ENCODE peak calls at places on chromosomes 2 and 18, in eight cellular contexts. O is AG04450, E is lower lobe of right lung, R is left cardiac atrium, V is K562, S is NCI-H774, X is iris pigment epithelial cell, Z is GM12865. T is an unnamed sample.
A peak's percentile ranks its signal among the peaks of the same experiment; 100 is the strongest.

GRCh38 chr18:7177131-7177744 is 53.7 kb upstream of the LRRC30 start:
- DNase-seq in S (no peak), O (peak; percentile 44), R (peak; percentile 44), E (no peak), X (peak; percentile 88), V (peak; percentile 72), Z (no peak), T (peak; percentile 27)

GRCh38 chr2:28428486-28428885 is 35.8 kb downstream of the FOSL2 start:
- DNase-seq in Z (no peak), R (no peak), X (no peak), S (no peak), O (no peak), V (no peak), E (no peak), T (no peak)

GRCh38 chr2:213229814-213230213 is 54.5 kb upstream of the SPAG16 start:
- DNase-seq in X (peak; percentile 97), S (no peak), Z (no peak), O (peak; percentile 65), V (no peak), R (no peak), E (no peak), T (no peak)

GRCh38 chr2:234689911-234690379 is 193.1 kb upstream of the ARL4C start:
- DNase-seq in R (no peak), Z (no peak), V (no peak), E (no peak), X (no peak), O (no peak), S (no peak), T (no peak)

GRCh38 chr2:29747786-29748470 is 173.5 kb downstream of the ALK start:
- DNase-seq in V (no peak), X (peak; percentile 61), Z (no peak), S (no peak), O (peak; percentile 59), R (no peak), E (no peak), T (no peak)

GRCh38 chr2:26988165-26988879 is 17.9 kb downstream of the MAPRE3 start:
- DNase-seq in O (no peak), S (no peak), R (no peak), E (no peak), X (peak; percentile 87), V (no peak), Z (no peak), T (no peak)

GRCh38 chr2:159484537-159484936 is 131.8 kb downstream of the BAZ2B start:
- DNase-seq in S (peak; percentile 37), V (no peak), E (no peak), X (no peak), O (no peak), Z (no peak), R (no peak), T (no peak)

GRCh38 chr2:51710222-51710621 is 678.3 kb upstream of the NRXN1 start:
- DNase-seq in X (no peak), O (no peak), V (no peak), R (no peak), Z (peak; percentile 10), S (no peak), E (no peak), T (peak; percentile 10)

GRCh38 chr2:232875256-232876070 is 5.4 kb downstream of the SNORC start:
- DNase-seq in R (no peak), S (no peak), V (no peak), Z (no peak), X (no peak), O (no peak), E (no peak), T (no peak)

GRCh38 chr2:179974743-179975142 is 32.4 kb downstream of the CWC22 start:
- DNase-seq in S (no peak), V (no peak), Z (no peak), R (no peak), X (peak; percentile 62), E (no peak), O (no peak), T (no peak)

GRCh38 chr2:174180165-174180724 is 68.1 kb downstream of the OLA1 start:
- DNase-seq in R (no peak), E (no peak), O (no peak), X (peak; percentile 21), Z (no peak), V (no peak), S (no peak), T (no peak)

GRCh38 chr2:29837925-29838324 is 83.5 kb downstream of the ALK start:
- DNase-seq in X (no peak), E (no peak), O (no peak), R (no peak), Z (no peak), V (no peak), S (no peak), T (no peak)

GRCh38 chr2:28948160-28948559 is 32.9 kb upstream of the TOGARAM2 start:
- DNase-seq in Z (no peak), V (no peak), X (no peak), E (no peak), S (no peak), O (no peak), R (no peak), T (no peak)

GRCh38 chr18:13407484-13407883 is 188.9 kb downstream of the LDLRAD4 start:
- DNase-seq in Z (no peak), V (no peak), E (no peak), O (no peak), X (no peak), S (no peak), R (no peak), T (no peak)

GRCh38 chr18:70044626-70045025 is 97.0 kb upstream of the CD226 start:
- DNase-seq in V (no peak), R (no peak), E (no peak), O (peak; percentile 71), Z (no peak), X (peak; percentile 99), S (no peak), T (no peak)

GRCh38 chr2:234623521-234623991 is 126.7 kb upstream of the ARL4C start:
- DNase-seq in O (no peak), V (no peak), Z (no peak), R (no peak), S (no peak), X (no peak), E (no peak), T (no peak)